ENCODE peak calls at places on chromosome 18, in four cellular contexts. One of them, this sample, is unnamed.

GRCh38 chr18:77250926-77251729 is 1.5 kb downstream of the GALR1 start:
- DNase-seq in WTC11: peak
- DNase-seq in SK-N-SH: peak
- DNase-seq in HepG2: no peak
- DNase-seq in this sample: no peak

GRCh38 chr18:60059216-60059615 is 159.4 kb downstream of the PMAIP1 start:
- DNase-seq in SK-N-SH: no peak
- DNase-seq in WTC11: no peak
- DNase-seq in HepG2: no peak
- DNase-seq in this sample: no peak

GRCh38 chr18:59448546-59448945 is 89.5 kb upstream of the LMAN1 start:
- DNase-seq in HepG2: no peak
- DNase-seq in SK-N-SH: no peak
- DNase-seq in WTC11: no peak
- DNase-seq in this sample: no peak

GRCh38 chr18:75276813-75277628 is 66.4 kb downstream of the TSHZ1 start:
- DNase-seq in WTC11: no peak
- DNase-seq in HepG2: no peak
- DNase-seq in SK-N-SH: no peak
- DNase-seq in this sample: no peak

GRCh38 chr18:32911660-32912284 is 138.9 kb upstream of the KLHL14 start:
- DNase-seq in SK-N-SH: no peak
- DNase-seq in HepG2: no peak
- DNase-seq in WTC11: no peak
- DNase-seq in this sample: no peak

GRCh38 chr18:7626922-7627440 is 59.9 kb downstream of the PTPRM start:
- DNase-seq in SK-N-SH: no peak
- DNase-seq in WTC11: no peak
- DNase-seq in HepG2: peak
- DNase-seq in this sample: no peak

GRCh38 chr18:32372381-32373061 is 98.2 kb downstream of the GAREM1 start:
- DNase-seq in HepG2: peak
- DNase-seq in SK-N-SH: no peak
- DNase-seq in WTC11: no peak
- DNase-seq in this sample: no peak

GRCh38 chr18:59311631-59312030 is 6.8 kb downstream of the CPLX4 start:
- DNase-seq in WTC11: no peak
- DNase-seq in HepG2: no peak
- DNase-seq in SK-N-SH: no peak
- DNase-seq in this sample: no peak

GRCh38 chr18:40708726-40709125 is 1246.3 kb upstream of the PIK3C3 start:
- DNase-seq in WTC11: no peak
- DNase-seq in SK-N-SH: no peak
- DNase-seq in HepG2: no peak
- DNase-seq in this sample: no peak

GRCh38 chr18:9852266-9853081 is 33.3 kb upstream of the TXNDC2 start:
- DNase-seq in HepG2: no peak
- DNase-seq in SK-N-SH: no peak
- DNase-seq in WTC11: no peak
- DNase-seq in this sample: no peak

GRCh38 chr18:41731887-41732286 is 223.1 kb upstream of the PIK3C3 start:
- DNase-seq in HepG2: no peak
- DNase-seq in SK-N-SH: no peak
- DNase-seq in WTC11: no peak
- DNase-seq in this sample: no peak

GRCh38 chr18:2853926-2854664 is 7.3 kb downstream of the EMILIN2 start:
- DNase-seq in WTC11: no peak
- DNase-seq in SK-N-SH: no peak
- DNase-seq in HepG2: no peak
- DNase-seq in this sample: peak

GRCh38 chr18:519019-519879 is 18.7 kb upstream of the COLEC12 start:
- DNase-seq in HepG2: no peak
- DNase-seq in SK-N-SH: no peak
- DNase-seq in WTC11: no peak
- DNase-seq in this sample: peak

GRCh38 chr18:13544953-13545352 is 181.4 kb downstream of the FAM210A start:
- DNase-seq in WTC11: no peak
- DNase-seq in SK-N-SH: no peak
- DNase-seq in HepG2: no peak
- DNase-seq in this sample: no peak

GRCh38 chr18:31070206-31070605 is 27.7 kb upstream of the DSC3 start:
- DNase-seq in SK-N-SH: no peak
- DNase-seq in HepG2: no peak
- DNase-seq in WTC11: no peak
- DNase-seq in this sample: no peak
- TF ChIP-seq FOXJ3 in SK-N-SH: no peak
- TF ChIP-seq FOXJ3 in HepG2: no peak
- TF ChIP-seq FOXJ3 in WTC11: no peak
- TF ChIP-seq FOXJ3 in this sample: no peak

GRCh38 chr18:78986018-78986481 is 6.4 kb downstream of the SALL3 start:
- DNase-seq in HepG2: peak
- DNase-seq in SK-N-SH: peak
- DNase-seq in WTC11: peak
- DNase-seq in this sample: peak
- TF ChIP-seq FOXJ3 in HepG2: no peak
- TF ChIP-seq FOXJ3 in SK-N-SH: no peak
- TF ChIP-seq FOXJ3 in WTC11: no peak
- TF ChIP-seq FOXJ3 in this sample: no peak

GRCh38 chr18:46166261-46166970 is 62.2 kb downstream of the HAUS1 start:
- DNase-seq in HepG2: no peak
- DNase-seq in SK-N-SH: no peak
- DNase-seq in WTC11: peak
- DNase-seq in this sample: no peak
- TF ChIP-seq FOXJ3 in HepG2: no peak
- TF ChIP-seq FOXJ3 in SK-N-SH: no peak
- TF ChIP-seq FOXJ3 in WTC11: no peak
- TF ChIP-seq FOXJ3 in this sample: no peak

DNA sequence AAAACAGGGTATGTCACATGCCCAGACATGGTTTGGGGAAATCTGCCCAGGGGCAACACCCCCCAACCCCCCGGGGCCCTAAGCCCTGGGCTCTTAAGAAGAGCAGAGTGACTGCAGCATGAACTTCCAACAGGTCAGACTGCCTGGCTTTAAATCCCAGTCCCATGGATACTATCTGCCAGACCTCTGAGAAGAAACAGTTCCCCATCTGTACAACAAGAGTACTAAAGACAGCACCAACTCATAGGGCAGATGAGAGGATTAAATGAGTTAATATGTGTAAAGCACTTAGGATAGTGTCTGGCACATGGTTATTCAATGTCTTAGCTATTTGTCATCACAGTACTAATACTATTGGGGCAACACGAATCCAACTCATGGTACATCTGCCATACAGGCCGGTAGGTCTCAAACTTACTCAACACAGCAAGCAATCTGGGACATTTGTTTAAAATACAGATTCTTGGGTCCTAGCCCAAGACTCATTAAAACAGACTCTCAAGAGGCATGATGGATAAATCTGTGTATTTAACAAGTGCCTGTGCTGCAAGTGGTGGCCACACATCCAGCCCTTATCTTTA is 23.4 kb downstream of the CDH2 start:
- DNase-seq in HepG2: no peak
- DNase-seq in WTC11: no peak
- DNase-seq in SK-N-SH: no peak
- DNase-seq in this sample: no peak
- TF ChIP-seq FOXJ3 in HepG2: no peak
- TF ChIP-seq FOXJ3 in WTC11: no peak
- TF ChIP-seq FOXJ3 in SK-N-SH: no peak
- TF ChIP-seq FOXJ3 in this sample: no peak

GRCh38 chr18:56458770-56459450 is 179.5 kb downstream of the TXNL1 start:
- DNase-seq in SK-N-SH: no peak
- DNase-seq in WTC11: no peak
- DNase-seq in HepG2: no peak
- DNase-seq in this sample: no peak
- TF ChIP-seq FOXJ3 in SK-N-SH: no peak
- TF ChIP-seq FOXJ3 in WTC11: no peak
- TF ChIP-seq FOXJ3 in HepG2: no peak
- TF ChIP-seq FOXJ3 in this sample: no peak

DNA sequence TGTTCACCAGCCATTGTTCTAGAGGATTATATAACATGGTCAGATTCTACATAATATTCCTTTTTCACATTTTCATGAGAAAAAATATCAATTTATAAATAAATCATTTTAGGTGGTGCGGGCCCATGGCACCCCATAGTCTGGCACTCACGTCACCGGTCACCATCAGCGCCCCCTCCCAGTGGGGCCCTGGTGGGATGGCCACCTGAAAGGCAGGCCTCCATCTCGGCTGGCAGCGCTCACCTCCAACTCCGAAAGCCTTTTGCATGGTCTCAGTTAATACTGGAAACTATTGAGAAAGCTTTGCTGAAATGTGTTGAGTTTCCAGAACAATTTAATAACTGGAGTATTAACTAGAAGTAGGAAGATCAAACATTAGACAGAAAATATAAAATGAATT is 141.4 kb upstream of the SALL3 start:
- DNase-seq in HepG2: no peak
- DNase-seq in WTC11: no peak
- DNase-seq in SK-N-SH: no peak
- DNase-seq in this sample: no peak
- TF ChIP-seq FOXJ3 in HepG2: no peak
- TF ChIP-seq FOXJ3 in WTC11: no peak
- TF ChIP-seq FOXJ3 in SK-N-SH: no peak
- TF ChIP-seq FOXJ3 in this sample: no peak

GRCh38 chr18:61992285-61992684 is 99.5 kb upstream of the RNF152 start:
- DNase-seq in SK-N-SH: no peak
- DNase-seq in HepG2: peak
- DNase-seq in WTC11: no peak
- DNase-seq in this sample: no peak
- TF ChIP-seq FOXJ3 in SK-N-SH: no peak
- TF ChIP-seq FOXJ3 in HepG2: no peak
- TF ChIP-seq FOXJ3 in WTC11: no peak
- TF ChIP-seq FOXJ3 in this sample: no peak

DNA sequence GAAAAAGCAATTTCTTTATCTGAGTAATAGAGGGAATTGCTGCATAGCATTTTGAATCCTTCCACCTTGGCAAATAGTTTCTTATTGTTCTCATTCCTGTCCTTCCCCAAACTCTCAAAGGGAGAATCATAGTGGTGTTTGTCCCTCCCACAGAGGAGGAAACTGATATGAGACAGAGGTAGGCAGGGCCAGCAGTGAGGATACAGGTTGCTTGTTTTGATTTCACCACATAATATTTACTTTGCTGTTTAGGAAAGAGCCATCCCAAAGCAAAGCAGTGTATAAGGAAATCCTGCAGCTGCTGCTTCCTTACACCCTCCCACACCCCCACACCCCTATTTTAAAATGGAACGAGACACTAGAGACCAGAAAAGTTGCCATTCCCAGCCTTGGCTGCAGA is 195.3 kb downstream of the SETBP1 start:
- DNase-seq in HepG2: no peak
- DNase-seq in WTC11: no peak
- DNase-seq in SK-N-SH: no peak
- DNase-seq in this sample: no peak
- TF ChIP-seq FOXJ3 in HepG2: no peak
- TF ChIP-seq FOXJ3 in WTC11: no peak
- TF ChIP-seq FOXJ3 in SK-N-SH: no peak
- TF ChIP-seq FOXJ3 in this sample: no peak

DNA sequence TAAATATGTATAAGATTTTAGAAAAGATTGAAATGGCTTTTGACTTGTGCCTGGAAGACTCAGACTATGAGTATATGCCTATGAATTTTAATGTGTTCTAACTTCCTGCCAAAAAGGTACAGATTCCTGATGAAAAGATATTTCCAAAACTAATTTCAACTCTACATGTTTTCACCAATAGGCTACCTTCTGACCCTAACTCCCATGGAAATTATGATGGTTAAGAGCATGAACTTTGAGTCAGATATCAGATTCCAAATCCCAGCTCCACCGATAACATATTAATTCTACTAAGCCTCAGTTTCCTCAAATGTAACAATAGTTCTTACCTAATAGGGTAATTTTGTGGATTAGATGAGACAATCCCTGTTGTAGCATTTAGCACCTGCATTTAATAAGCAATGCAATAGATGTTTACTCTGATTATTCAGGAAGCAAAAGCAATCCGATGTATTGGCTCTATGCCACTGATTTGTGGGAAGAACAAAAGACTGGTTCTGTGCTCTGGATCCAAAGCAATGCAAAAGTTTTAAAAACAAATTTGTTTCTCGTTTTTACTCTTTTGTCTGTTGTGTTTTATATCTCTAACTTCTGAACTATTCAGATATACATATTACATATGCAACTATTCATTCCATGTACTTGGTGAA is 115.3 kb downstream of the GATA6 start:
- DNase-seq in SK-N-SH: no peak
- DNase-seq in WTC11: no peak
- DNase-seq in HepG2: no peak
- DNase-seq in this sample: no peak
- TF ChIP-seq FOXJ3 in SK-N-SH: no peak
- TF ChIP-seq FOXJ3 in WTC11: no peak
- TF ChIP-seq FOXJ3 in HepG2: no peak
- TF ChIP-seq FOXJ3 in this sample: no peak

DNA sequence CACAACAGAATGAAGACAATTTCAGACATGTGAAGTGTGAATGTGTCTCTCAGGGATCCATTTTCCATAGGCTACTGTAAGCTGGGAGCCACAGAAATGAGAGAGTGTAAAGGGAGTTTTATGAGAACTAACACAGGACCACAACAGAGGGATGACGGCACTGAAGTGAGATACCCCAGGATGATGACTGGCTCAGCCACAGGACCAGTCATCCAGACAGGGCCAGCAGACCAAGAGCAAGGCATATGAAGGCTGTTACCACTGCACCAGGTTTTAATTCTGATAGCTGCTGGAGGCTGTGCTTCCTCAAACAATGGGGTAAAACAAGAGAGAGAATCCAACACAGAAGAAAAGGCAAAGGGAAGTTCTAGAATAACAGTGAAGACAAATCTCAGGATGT is 95.0 kb downstream of the BCL2 start:
- DNase-seq in SK-N-SH: no peak
- DNase-seq in WTC11: no peak
- DNase-seq in HepG2: no peak
- DNase-seq in this sample: no peak
- TF ChIP-seq FOXJ3 in SK-N-SH: no peak
- TF ChIP-seq FOXJ3 in WTC11: no peak
- TF ChIP-seq FOXJ3 in HepG2: no peak
- TF ChIP-seq FOXJ3 in this sample: no peak